ENCODE peak calls at places on chromosomes 4 and X, in six cellular contexts. One of them, this sample, is unnamed.

GRCh38 chr4:39469429-39470077 is 10.7 kb downstream of the LIAS start:
- DNase-seq in NCI-H1694: peak
- DNase-seq in T-helper 17 cell: no peak
- DNase-seq in IMR-90: peak
- DNase-seq in adipocyte: peak
- DNase-seq in GM19239: no peak
- DNase-seq in this sample: peak

GRCh38 chr4:123072060-123072459 is 149.7 kb upstream of the NUDT6 start:
- DNase-seq in NCI-H1694: no peak
- DNase-seq in T-helper 17 cell: no peak
- DNase-seq in IMR-90: no peak
- DNase-seq in adipocyte: no peak
- DNase-seq in GM19239: no peak
- DNase-seq in this sample: no peak

GRCh38 chr4:31328921-31329320 is 608.8 kb downstream of the PCDH7 start:
- DNase-seq in NCI-H1694: peak
- DNase-seq in T-helper 17 cell: no peak
- DNase-seq in IMR-90: no peak
- DNase-seq in adipocyte: peak
- DNase-seq in GM19239: no peak
- DNase-seq in this sample: no peak

GRCh38 chr4:166493828-166494432 is 620.9 kb downstream of the TLL1 start:
- DNase-seq in NCI-H1694: no peak
- DNase-seq in T-helper 17 cell: no peak
- DNase-seq in IMR-90: no peak
- DNase-seq in adipocyte: no peak
- DNase-seq in GM19239: no peak
- DNase-seq in this sample: peak

GRCh38 chr4:40515398-40516293 is 114.0 kb downstream of the RBM47 start:
- DNase-seq in NCI-H1694: no peak
- DNase-seq in T-helper 17 cell: no peak
- DNase-seq in IMR-90: no peak
- DNase-seq in adipocyte: no peak
- DNase-seq in GM19239: peak
- DNase-seq in this sample: peak

GRCh38 chr4:86891785-86892638 is at the start of gene C4orf36:
- DNase-seq in NCI-H1694: peak
- DNase-seq in T-helper 17 cell: peak
- DNase-seq in IMR-90: peak
- DNase-seq in adipocyte: peak
- DNase-seq in GM19239: no peak
- DNase-seq in this sample: peak

GRCh38 chrX:12309733-12310054 is 171.4 kb downstream of the FRMPD4 start:
- DNase-seq in NCI-H1694: no peak
- DNase-seq in T-helper 17 cell: no peak
- DNase-seq in IMR-90: no peak
- DNase-seq in adipocyte: no peak
- DNase-seq in GM19239: no peak
- DNase-seq in this sample: no peak

GRCh38 chr4:53702334-53703266 is 111.3 kb upstream of the LNX1 start:
- DNase-seq in NCI-H1694: peak
- DNase-seq in T-helper 17 cell: no peak
- DNase-seq in IMR-90: peak
- DNase-seq in adipocyte: peak
- DNase-seq in GM19239: no peak
- DNase-seq in this sample: peak

GRCh38 chr4:48254381-48255072 is 15.1 kb downstream of the TEC start:
- DNase-seq in NCI-H1694: no peak
- DNase-seq in T-helper 17 cell: no peak
- DNase-seq in IMR-90: peak
- DNase-seq in adipocyte: peak
- DNase-seq in GM19239: no peak
- DNase-seq in this sample: peak

GRCh38 chr4:139460565-139460964 is 6.6 kb downstream of the RAB33B start:
- DNase-seq in NCI-H1694: no peak
- DNase-seq in T-helper 17 cell: no peak
- DNase-seq in IMR-90: no peak
- DNase-seq in adipocyte: no peak
- DNase-seq in GM19239: no peak
- DNase-seq in this sample: no peak

GRCh38 chrX:148691456-148691855 is 191.0 kb downstream of the AFF2 start:
- DNase-seq in NCI-H1694: no peak
- DNase-seq in T-helper 17 cell: no peak
- DNase-seq in IMR-90: no peak
- DNase-seq in adipocyte: no peak
- DNase-seq in GM19239: no peak
- DNase-seq in this sample: no peak

GRCh38 chr4:38673109-38673978 is 9.3 kb downstream of the KLF3 start:
- DNase-seq in NCI-H1694: no peak
- DNase-seq in T-helper 17 cell: no peak
- DNase-seq in IMR-90: no peak
- DNase-seq in adipocyte: peak
- DNase-seq in GM19239: no peak
- DNase-seq in this sample: no peak

GRCh38 chr4:84944952-84945351 is 21.5 kb downstream of the WDFY3 start:
- DNase-seq in NCI-H1694: no peak
- DNase-seq in T-helper 17 cell: no peak
- DNase-seq in IMR-90: peak
- DNase-seq in adipocyte: no peak
- DNase-seq in GM19239: no peak
- DNase-seq in this sample: peak

GRCh38 chr4:720111-720860 is 14.7 kb downstream of the PCGF3 start:
- DNase-seq in NCI-H1694: no peak
- DNase-seq in T-helper 17 cell: no peak
- DNase-seq in IMR-90: no peak
- DNase-seq in adipocyte: no peak
- DNase-seq in GM19239: no peak
- DNase-seq in this sample: no peak

GRCh38 chrX:136899206-136899605 is 18.7 kb upstream of the RBMX start:
- DNase-seq in NCI-H1694: no peak
- DNase-seq in T-helper 17 cell: no peak
- DNase-seq in IMR-90: no peak
- DNase-seq in adipocyte: peak
- DNase-seq in GM19239: no peak
- DNase-seq in this sample: no peak

GRCh38 chrX:107857815-107858214 is 32.1 kb downstream of the MID2 start:
- DNase-seq in NCI-H1694: no peak
- DNase-seq in T-helper 17 cell: no peak
- DNase-seq in IMR-90: no peak
- DNase-seq in adipocyte: no peak
- DNase-seq in GM19239: no peak
- DNase-seq in this sample: no peak

GRCh38 chr4:174314770-174315169 is 31.1 kb downstream of the CEP44 start:
- DNase-seq in NCI-H1694: no peak
- DNase-seq in T-helper 17 cell: no peak
- DNase-seq in IMR-90: peak
- DNase-seq in adipocyte: peak
- DNase-seq in GM19239: no peak
- DNase-seq in this sample: peak

GRCh38 chrX:56802428-56802827 is 73.4 kb downstream of the NBDY start:
- DNase-seq in NCI-H1694: no peak
- DNase-seq in T-helper 17 cell: no peak
- DNase-seq in IMR-90: no peak
- DNase-seq in adipocyte: no peak
- DNase-seq in GM19239: no peak
- DNase-seq in this sample: no peak

GRCh38 chrX:106284431-106285025 is 116.4 kb downstream of the PWWP3B start:
- DNase-seq in NCI-H1694: no peak
- DNase-seq in T-helper 17 cell: no peak
- DNase-seq in IMR-90: no peak
- DNase-seq in adipocyte: no peak
- DNase-seq in GM19239: no peak
- DNase-seq in this sample: no peak

GRCh38 chr4:33031328-33031727 is 2311.2 kb downstream of the PCDH7 start:
- DNase-seq in NCI-H1694: no peak
- DNase-seq in T-helper 17 cell: no peak
- DNase-seq in IMR-90: no peak
- DNase-seq in adipocyte: no peak
- DNase-seq in GM19239: no peak
- DNase-seq in this sample: no peak

GRCh38 chrX:123859409-123859827 is 435 bp upstream of the XIAP start:
- DNase-seq in NCI-H1694: peak
- DNase-seq in T-helper 17 cell: peak
- DNase-seq in IMR-90: no peak
- DNase-seq in adipocyte: peak
- DNase-seq in GM19239: no peak
- DNase-seq in this sample: no peak

GRCh38 chrX:29852767-29853166 is 362.6 kb upstream of the MAGEB2 start:
- DNase-seq in NCI-H1694: no peak
- DNase-seq in T-helper 17 cell: no peak
- DNase-seq in IMR-90: peak
- DNase-seq in adipocyte: peak
- DNase-seq in GM19239: no peak
- DNase-seq in this sample: no peak

GRCh38 chr4:2962099-2962455 is 1.1 kb downstream of the NOP14 start:
- DNase-seq in NCI-H1694: no peak
- DNase-seq in T-helper 17 cell: no peak
- DNase-seq in IMR-90: no peak
- DNase-seq in adipocyte: peak
- DNase-seq in GM19239: no peak
- DNase-seq in this sample: peak

GRCh38 chrX:68443155-68443868 is 10.0 kb upstream of the OPHN1 start:
- DNase-seq in NCI-H1694: no peak
- DNase-seq in T-helper 17 cell: no peak
- DNase-seq in IMR-90: peak
- DNase-seq in adipocyte: peak
- DNase-seq in GM19239: no peak
- DNase-seq in this sample: peak

GRCh38 chr4:130074096-130074495 is 978.1 kb downstream of the C4orf33 start:
- DNase-seq in NCI-H1694: no peak
- DNase-seq in T-helper 17 cell: no peak
- DNase-seq in IMR-90: no peak
- DNase-seq in adipocyte: no peak
- DNase-seq in GM19239: no peak
- DNase-seq in this sample: no peak

GRCh38 chr4:165361804-165362203 is 17.0 kb upstream of the CPE start:
- DNase-seq in NCI-H1694: no peak
- DNase-seq in T-helper 17 cell: no peak
- DNase-seq in IMR-90: no peak
- DNase-seq in adipocyte: no peak
- DNase-seq in GM19239: no peak
- DNase-seq in this sample: no peak

GRCh38 chrX:54213603-54214002 is 30.5 kb upstream of the FAM120C start:
- DNase-seq in NCI-H1694: no peak
- DNase-seq in T-helper 17 cell: no peak
- DNase-seq in IMR-90: no peak
- DNase-seq in adipocyte: no peak
- DNase-seq in GM19239: no peak
- DNase-seq in this sample: no peak

GRCh38 chrX:119758682-119759332 is 419 bp downstream of the SOWAHD start:
- DNase-seq in NCI-H1694: no peak
- DNase-seq in T-helper 17 cell: peak
- DNase-seq in IMR-90: no peak
- DNase-seq in adipocyte: peak
- DNase-seq in GM19239: no peak
- DNase-seq in this sample: peak

GRCh38 chr4:152255437-152255836 is 280.5 kb downstream of the FBXW7 start:
- DNase-seq in NCI-H1694: no peak
- DNase-seq in T-helper 17 cell: no peak
- DNase-seq in IMR-90: peak
- DNase-seq in adipocyte: no peak
- DNase-seq in GM19239: peak
- DNase-seq in this sample: peak

GRCh38 chr4:166602068-166602467 is 632.2 kb downstream of the SPOCK3 start:
- DNase-seq in NCI-H1694: no peak
- DNase-seq in T-helper 17 cell: no peak
- DNase-seq in IMR-90: no peak
- DNase-seq in adipocyte: no peak
- DNase-seq in GM19239: no peak
- DNase-seq in this sample: no peak

GRCh38 chr4:24519649-24520048 is 64.7 kb downstream of the DHX15 start:
- DNase-seq in NCI-H1694: no peak
- DNase-seq in T-helper 17 cell: no peak
- DNase-seq in IMR-90: peak
- DNase-seq in adipocyte: peak
- DNase-seq in GM19239: no peak
- DNase-seq in this sample: peak

GRCh38 chr4:159291176-159291575 is 188.3 kb downstream of the RAPGEF2 start:
- DNase-seq in NCI-H1694: no peak
- DNase-seq in T-helper 17 cell: no peak
- DNase-seq in IMR-90: no peak
- DNase-seq in adipocyte: no peak
- DNase-seq in GM19239: no peak
- DNase-seq in this sample: no peak

GRCh38 chr4:107299646-107300045 is 263.5 kb upstream of the DKK2 start:
- DNase-seq in NCI-H1694: no peak
- DNase-seq in T-helper 17 cell: no peak
- DNase-seq in IMR-90: peak
- DNase-seq in adipocyte: no peak
- DNase-seq in GM19239: no peak
- DNase-seq in this sample: peak

This sample was measured in ELR.